ENCODE peak calls at places on chromosome 10, in seven cellular contexts. One of them, this sample, is unnamed.

GRCh38 chr10:100802196-100802595 is 56.8 kb downstream of the PAX2 start:
- DNase-seq in neuronal stem cell: no peak
- DNase-seq in IMR-90: no peak
- DNase-seq in H9: no peak
- DNase-seq in mesenchymal stem cell: no peak
- DNase-seq in H1: no peak
- DNase-seq in trophoblast cell: no peak
- DNase-seq in this sample: no peak

GRCh38 chr10:52228556-52228955 is 85.5 kb upstream of the DKK1 start:
- DNase-seq in neuronal stem cell: no peak
- DNase-seq in IMR-90: no peak
- DNase-seq in H9: no peak
- DNase-seq in mesenchymal stem cell: no peak
- DNase-seq in H1: no peak
- DNase-seq in trophoblast cell: no peak
- DNase-seq in this sample: no peak

GRCh38 chr10:130866857-130867256 is 444.7 kb downstream of the TCERG1L start:
- DNase-seq in neuronal stem cell: no peak
- DNase-seq in IMR-90: no peak
- DNase-seq in H9: no peak
- DNase-seq in mesenchymal stem cell: no peak
- DNase-seq in H1: peak
- DNase-seq in trophoblast cell: no peak
- DNase-seq in this sample: no peak

GRCh38 chr10:18501198-18501597 is 150.2 kb downstream of the NSUN6 start:
- DNase-seq in neuronal stem cell: no peak
- DNase-seq in IMR-90: peak
- DNase-seq in H9: no peak
- DNase-seq in mesenchymal stem cell: no peak
- DNase-seq in H1: no peak
- DNase-seq in trophoblast cell: no peak
- DNase-seq in this sample: no peak

GRCh38 chr10:15661574-15661973 is 58.1 kb downstream of the ITGA8 start:
- DNase-seq in neuronal stem cell: no peak
- DNase-seq in IMR-90: no peak
- DNase-seq in H9: no peak
- DNase-seq in mesenchymal stem cell: no peak
- DNase-seq in H1: no peak
- DNase-seq in trophoblast cell: no peak
- DNase-seq in this sample: no peak

GRCh38 chr10:86290933-86291615 is 75.5 kb downstream of the GRID1 start:
- DNase-seq in neuronal stem cell: no peak
- DNase-seq in IMR-90: no peak
- DNase-seq in H9: peak
- DNase-seq in mesenchymal stem cell: no peak
- DNase-seq in H1: peak
- DNase-seq in trophoblast cell: no peak
- DNase-seq in this sample: no peak

GRCh38 chr10:124737708-124738107 is 6.5 kb downstream of the FAM53B start:
- DNase-seq in neuronal stem cell: no peak
- DNase-seq in IMR-90: no peak
- DNase-seq in H9: no peak
- DNase-seq in mesenchymal stem cell: no peak
- DNase-seq in H1: peak
- DNase-seq in trophoblast cell: no peak
- DNase-seq in this sample: no peak

GRCh38 chr10:103921750-103922195 is 3.8 kb upstream of the STN1 start:
- DNase-seq in neuronal stem cell: no peak
- DNase-seq in IMR-90: peak
- DNase-seq in H9: peak
- DNase-seq in mesenchymal stem cell: no peak
- DNase-seq in H1: no peak
- DNase-seq in trophoblast cell: no peak
- DNase-seq in this sample: peak

GRCh38 chr10:27635290-27635689 is 110.3 kb downstream of the MKX start:
- DNase-seq in neuronal stem cell: no peak
- DNase-seq in IMR-90: no peak
- DNase-seq in H9: no peak
- DNase-seq in mesenchymal stem cell: no peak
- DNase-seq in H1: no peak
- DNase-seq in trophoblast cell: no peak
- DNase-seq in this sample: no peak

GRCh38 chr10:68172324-68172723 is 59.6 kb downstream of the ATOH7 start:
- DNase-seq in neuronal stem cell: no peak
- DNase-seq in IMR-90: no peak
- DNase-seq in H9: no peak
- DNase-seq in mesenchymal stem cell: no peak
- DNase-seq in H1: no peak
- DNase-seq in trophoblast cell: no peak
- DNase-seq in this sample: no peak

GRCh38 chr10:35576730-35577129 is 28.4 kb upstream of the GJD4 start:
- DNase-seq in neuronal stem cell: no peak
- DNase-seq in IMR-90: no peak
- DNase-seq in H9: no peak
- DNase-seq in mesenchymal stem cell: no peak
- DNase-seq in H1: no peak
- DNase-seq in trophoblast cell: no peak
- DNase-seq in this sample: no peak

GRCh38 chr10:61024801-61025201 is 80.8 kb upstream of the RHOBTB1 start:
- DNase-seq in neuronal stem cell: peak
- DNase-seq in IMR-90: peak
- DNase-seq in H9: peak
- DNase-seq in mesenchymal stem cell: peak
- DNase-seq in H1: no peak
- DNase-seq in trophoblast cell: no peak
- DNase-seq in this sample: peak

GRCh38 chr10:121405096-121405495 is 193.1 kb downstream of the FGFR2 start:
- DNase-seq in neuronal stem cell: no peak
- DNase-seq in IMR-90: no peak
- DNase-seq in H9: no peak
- DNase-seq in mesenchymal stem cell: no peak
- DNase-seq in H1: no peak
- DNase-seq in trophoblast cell: no peak
- DNase-seq in this sample: no peak

GRCh38 chr10:83165164-83165563 is 974.1 kb upstream of the GHITM start:
- DNase-seq in neuronal stem cell: no peak
- DNase-seq in IMR-90: no peak
- DNase-seq in H9: no peak
- DNase-seq in mesenchymal stem cell: peak
- DNase-seq in H1: no peak
- DNase-seq in trophoblast cell: no peak
- DNase-seq in this sample: no peak

GRCh38 chr10:99435986-99436633 is 5.7 kb upstream of the GOT1 start:
- DNase-seq in neuronal stem cell: peak
- DNase-seq in IMR-90: peak
- DNase-seq in H9: no peak
- DNase-seq in mesenchymal stem cell: peak
- DNase-seq in H1: no peak
- DNase-seq in trophoblast cell: peak
- DNase-seq in this sample: peak

GRCh38 chr10:93488956-93489528 is 6.9 kb upstream of the MYOF start:
- DNase-seq in neuronal stem cell: no peak
- DNase-seq in IMR-90: peak
- DNase-seq in H9: no peak
- DNase-seq in mesenchymal stem cell: no peak
- DNase-seq in H1: no peak
- DNase-seq in trophoblast cell: peak
- DNase-seq in this sample: peak

GRCh38 chr10:7040681-7041080 is 370.2 kb downstream of the SFMBT2 start:
- DNase-seq in neuronal stem cell: no peak
- DNase-seq in IMR-90: no peak
- DNase-seq in H9: no peak
- DNase-seq in mesenchymal stem cell: no peak
- DNase-seq in H1: no peak
- DNase-seq in trophoblast cell: no peak
- DNase-seq in this sample: no peak

GRCh38 chr10:129864601-129865126 is 99.4 kb downstream of the EBF3 start:
- DNase-seq in neuronal stem cell: no peak
- DNase-seq in IMR-90: peak
- DNase-seq in H9: no peak
- DNase-seq in mesenchymal stem cell: no peak
- DNase-seq in H1: no peak
- DNase-seq in trophoblast cell: no peak
- DNase-seq in this sample: no peak

GRCh38 chr10:44659350-44659749 is 251.8 kb upstream of the TMEM72 start:
- DNase-seq in neuronal stem cell: no peak
- DNase-seq in IMR-90: no peak
- DNase-seq in H9: no peak
- DNase-seq in mesenchymal stem cell: no peak
- DNase-seq in H1: no peak
- DNase-seq in trophoblast cell: no peak
- DNase-seq in this sample: no peak

DNA sequence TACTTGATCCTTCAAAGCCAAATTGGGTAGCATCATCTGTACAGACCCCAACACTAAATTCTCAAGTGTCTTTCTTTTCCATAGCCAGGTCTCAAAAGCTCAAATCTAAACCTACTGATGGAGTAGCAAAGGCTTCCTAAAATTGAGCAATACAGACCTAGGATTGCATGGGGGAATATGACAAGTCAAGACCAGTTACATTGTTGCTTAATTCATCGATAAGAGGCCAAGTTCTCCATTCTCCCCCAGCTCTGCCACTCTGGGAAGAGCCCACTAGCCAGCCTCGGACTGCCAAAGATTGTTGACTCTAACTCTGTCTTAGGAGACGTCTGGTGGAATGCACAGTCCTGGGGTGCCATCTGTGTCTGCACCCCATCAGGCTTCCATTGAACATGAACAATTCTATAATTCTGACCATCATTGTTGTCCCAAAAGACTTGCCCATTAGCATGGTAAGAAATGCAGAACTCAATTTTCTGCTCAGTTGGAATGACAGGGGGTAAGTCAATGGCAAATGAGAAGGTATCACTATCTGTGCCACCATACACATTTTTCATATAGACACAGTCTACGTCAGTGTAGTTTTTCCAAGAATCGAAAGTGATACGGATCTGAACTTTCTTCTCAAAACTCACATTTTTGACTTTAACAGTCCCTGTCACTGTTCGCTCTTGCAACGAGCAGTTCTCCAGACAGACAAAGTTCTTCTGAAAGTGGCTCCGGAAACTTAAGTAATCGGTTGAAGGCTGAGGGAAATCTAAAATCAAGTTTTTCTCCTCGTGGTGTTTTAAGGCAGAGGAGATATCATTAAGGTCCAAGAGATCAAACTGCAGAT is 2.9 kb downstream of the PPP1R3C start:
- DNase-seq in neuronal stem cell: no peak
- DNase-seq in IMR-90: no peak
- DNase-seq in H9: no peak
- DNase-seq in mesenchymal stem cell: no peak
- DNase-seq in H1: no peak
- DNase-seq in trophoblast cell: no peak
- DNase-seq in this sample: no peak
- H2AK5ac ChIP-seq in neuronal stem cell: no peak
- H2AK5ac ChIP-seq in IMR-90: no peak
- H2AK5ac ChIP-seq in H9: no peak
- H2AK5ac ChIP-seq in mesenchymal stem cell: no peak
- H2AK5ac ChIP-seq in H1: no peak
- H2AK5ac ChIP-seq in trophoblast cell: no peak
- H2AK5ac ChIP-seq in this sample: no peak

GRCh38 chr10:50382576-50383023 is 131.3 kb upstream of the ASAH2 start:
- DNase-seq in neuronal stem cell: no peak
- DNase-seq in IMR-90: no peak
- DNase-seq in H9: no peak
- DNase-seq in mesenchymal stem cell: no peak
- DNase-seq in H1: no peak
- DNase-seq in trophoblast cell: no peak
- DNase-seq in this sample: no peak
- H2AK5ac ChIP-seq in neuronal stem cell: no peak
- H2AK5ac ChIP-seq in IMR-90: no peak
- H2AK5ac ChIP-seq in H9: no peak
- H2AK5ac ChIP-seq in mesenchymal stem cell: no peak
- H2AK5ac ChIP-seq in H1: no peak
- H2AK5ac ChIP-seq in trophoblast cell: no peak
- H2AK5ac ChIP-seq in this sample: no peak

GRCh38 chr10:47295411-47295810 is 4.6 kb upstream of the GDF10 start:
- DNase-seq in neuronal stem cell: no peak
- DNase-seq in IMR-90: no peak
- DNase-seq in H9: no peak
- DNase-seq in mesenchymal stem cell: no peak
- DNase-seq in H1: no peak
- DNase-seq in trophoblast cell: no peak
- DNase-seq in this sample: no peak

GRCh38 chr10:47296941-47297340 is 3.1 kb upstream of the GDF10 start:
- DNase-seq in neuronal stem cell: no peak
- DNase-seq in IMR-90: no peak
- DNase-seq in H9: no peak
- DNase-seq in mesenchymal stem cell: no peak
- DNase-seq in H1: no peak
- DNase-seq in trophoblast cell: no peak
- DNase-seq in this sample: no peak

GRCh38 chr10:47297796-47298540 is 2.0 kb upstream of the GDF10 start:
- DNase-seq in neuronal stem cell: no peak
- DNase-seq in IMR-90: no peak
- DNase-seq in H9: no peak
- DNase-seq in mesenchymal stem cell: no peak
- DNase-seq in H1: no peak
- DNase-seq in trophoblast cell: no peak
- DNase-seq in this sample: no peak

GRCh38 chr10:47294501-47294900 is 5.5 kb upstream of the GDF10 start:
- DNase-seq in neuronal stem cell: no peak
- DNase-seq in IMR-90: no peak
- DNase-seq in H9: peak
- DNase-seq in mesenchymal stem cell: no peak
- DNase-seq in H1: no peak
- DNase-seq in trophoblast cell: no peak
- DNase-seq in this sample: no peak

DNA sequence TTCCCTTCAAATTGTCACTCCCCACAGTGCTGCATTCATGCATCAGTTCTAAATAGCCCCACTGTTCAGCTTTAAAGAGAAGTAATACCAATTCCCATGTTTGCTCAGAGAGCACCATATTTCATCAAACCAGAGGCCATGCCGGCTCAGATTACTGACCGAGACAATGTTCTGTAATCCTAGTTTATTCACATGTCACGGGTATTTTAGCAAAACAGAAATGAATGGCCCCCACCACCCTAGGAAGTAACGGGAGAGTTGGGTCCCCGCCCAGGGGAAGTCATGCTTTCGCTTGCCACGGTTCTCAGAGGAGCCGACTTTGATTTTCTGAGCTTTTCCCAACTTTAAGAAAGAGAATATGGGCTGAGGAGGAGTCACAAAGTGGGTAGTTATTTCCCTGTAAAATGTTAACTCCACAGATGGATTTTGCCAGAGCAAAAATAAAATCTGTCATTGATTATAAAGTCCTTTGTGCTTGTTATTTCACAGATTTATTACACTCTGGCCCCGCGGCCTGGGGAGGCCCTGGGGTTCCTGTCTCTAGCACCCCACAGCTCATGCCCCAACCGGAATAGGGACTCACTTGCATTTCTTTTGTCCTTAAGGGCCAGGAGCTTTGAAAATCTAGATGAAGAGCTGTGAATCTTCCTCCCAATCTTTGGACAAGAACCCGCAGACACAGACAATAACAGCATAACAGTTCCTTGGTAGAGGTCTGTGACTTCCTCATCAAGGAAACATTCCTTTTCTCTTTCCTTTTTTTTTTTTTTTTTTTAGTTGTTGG is 3.7 kb upstream of the GDF10 start:
- DNase-seq in neuronal stem cell: no peak
- DNase-seq in IMR-90: no peak
- DNase-seq in H9: no peak
- DNase-seq in mesenchymal stem cell: no peak
- DNase-seq in H1: no peak
- DNase-seq in trophoblast cell: no peak
- DNase-seq in this sample: no peak
- H2AK5ac ChIP-seq in neuronal stem cell: no peak
- H2AK5ac ChIP-seq in IMR-90: no peak
- H2AK5ac ChIP-seq in H9: no peak
- H2AK5ac ChIP-seq in mesenchymal stem cell: no peak
- H2AK5ac ChIP-seq in H1: no peak
- H2AK5ac ChIP-seq in trophoblast cell: no peak
- H2AK5ac ChIP-seq in this sample: no peak

GRCh38 chr10:24292304-24293291 is 83.7 kb downstream of the KIAA1217 start:
- DNase-seq in neuronal stem cell: no peak
- DNase-seq in IMR-90: no peak
- DNase-seq in H9: no peak
- DNase-seq in mesenchymal stem cell: no peak
- DNase-seq in H1: no peak
- DNase-seq in trophoblast cell: no peak
- DNase-seq in this sample: peak
- H2AK5ac ChIP-seq in neuronal stem cell: no peak
- H2AK5ac ChIP-seq in IMR-90: no peak
- H2AK5ac ChIP-seq in H9: no peak
- H2AK5ac ChIP-seq in mesenchymal stem cell: no peak
- H2AK5ac ChIP-seq in H1: no peak
- H2AK5ac ChIP-seq in trophoblast cell: no peak
- H2AK5ac ChIP-seq in this sample: no peak

This sample was measured in mesendoderm.